ENCODE peak calls at places on chromosomes 13 and 19, in ten cellular contexts. One of them, this sample, is unnamed.

GRCh38 chr13:103161476-103161875 is 95.3 kb upstream of the SLC10A2 start:
- DNase-seq in stomach: no peak
- DNase-seq in prostate gland: no peak
- DNase-seq in ovary: no peak
- DNase-seq in upper lobe of left lung: no peak
- DNase-seq in gastrocnemius medialis: no peak
- DNase-seq in IMR-90: no peak
- DNase-seq in right lobe of liver: no peak
- DNase-seq in HCT116: no peak
- DNase-seq in breast epithelium: no peak
- DNase-seq in this sample: no peak

GRCh38 chr13:20191902-20192469 is 752 bp downstream of the GJB2 start:
- DNase-seq in stomach: peak
- DNase-seq in prostate gland: no peak
- DNase-seq in ovary: no peak
- DNase-seq in upper lobe of left lung: no peak
- DNase-seq in gastrocnemius medialis: no peak
- DNase-seq in IMR-90: no peak
- DNase-seq in right lobe of liver: peak
- DNase-seq in HCT116: no peak
- DNase-seq in breast epithelium: no peak
- DNase-seq in this sample: peak

GRCh38 chr19:792361-792885 is 4.8 kb upstream of the PTBP1 start:
- DNase-seq in stomach: no peak
- DNase-seq in prostate gland: no peak
- DNase-seq in ovary: no peak
- DNase-seq in upper lobe of left lung: no peak
- DNase-seq in gastrocnemius medialis: no peak
- DNase-seq in IMR-90: no peak
- DNase-seq in right lobe of liver: peak
- DNase-seq in HCT116: no peak
- DNase-seq in breast epithelium: no peak
- DNase-seq in this sample: no peak

GRCh38 chr13:106449096-106449495 is 86.4 kb downstream of the EFNB2 start:
- DNase-seq in stomach: no peak
- DNase-seq in prostate gland: no peak
- DNase-seq in ovary: no peak
- DNase-seq in upper lobe of left lung: no peak
- DNase-seq in gastrocnemius medialis: no peak
- DNase-seq in IMR-90: no peak
- DNase-seq in right lobe of liver: no peak
- DNase-seq in HCT116: no peak
- DNase-seq in breast epithelium: no peak
- DNase-seq in this sample: peak

GRCh38 chr19:58395220-58395978 is at the start of gene RNF225:
- DNase-seq in stomach: no peak
- DNase-seq in prostate gland: peak
- DNase-seq in ovary: no peak
- DNase-seq in upper lobe of left lung: peak
- DNase-seq in gastrocnemius medialis: no peak
- DNase-seq in IMR-90: no peak
- DNase-seq in right lobe of liver: no peak
- DNase-seq in HCT116: no peak
- DNase-seq in breast epithelium: peak
- DNase-seq in this sample: no peak

GRCh38 chr13:47594833-47595232 is 406.2 kb downstream of the SUCLA2 start:
- DNase-seq in stomach: no peak
- DNase-seq in prostate gland: no peak
- DNase-seq in ovary: no peak
- DNase-seq in upper lobe of left lung: no peak
- DNase-seq in gastrocnemius medialis: no peak
- DNase-seq in IMR-90: peak
- DNase-seq in right lobe of liver: no peak
- DNase-seq in HCT116: no peak
- DNase-seq in breast epithelium: no peak
- DNase-seq in this sample: no peak

GRCh38 chr13:66402071-66402470 is 828.1 kb downstream of the PCDH9 start:
- DNase-seq in stomach: no peak
- DNase-seq in prostate gland: no peak
- DNase-seq in ovary: no peak
- DNase-seq in upper lobe of left lung: no peak
- DNase-seq in gastrocnemius medialis: no peak
- DNase-seq in IMR-90: no peak
- DNase-seq in right lobe of liver: no peak
- DNase-seq in HCT116: no peak
- DNase-seq in breast epithelium: no peak
- DNase-seq in this sample: no peak

GRCh38 chr19:6226444-6227155 is 53.2 kb downstream of the MLLT1 start:
- DNase-seq in stomach: no peak
- DNase-seq in prostate gland: no peak
- DNase-seq in ovary: no peak
- DNase-seq in upper lobe of left lung: no peak
- DNase-seq in gastrocnemius medialis: no peak
- DNase-seq in IMR-90: no peak
- DNase-seq in right lobe of liver: no peak
- DNase-seq in HCT116: no peak
- DNase-seq in breast epithelium: no peak
- DNase-seq in this sample: no peak

GRCh38 chr19:41872775-41873647 is 4.1 kb upstream of the CD79A start:
- DNase-seq in stomach: peak
- DNase-seq in prostate gland: peak
- DNase-seq in ovary: no peak
- DNase-seq in upper lobe of left lung: peak
- DNase-seq in gastrocnemius medialis: no peak
- DNase-seq in IMR-90: peak
- DNase-seq in right lobe of liver: peak
- DNase-seq in HCT116: peak
- DNase-seq in breast epithelium: peak
- DNase-seq in this sample: no peak

GRCh38 chr19:38417544-38418506 is 8.2 kb downstream of the RASGRP4 start:
- DNase-seq in stomach: peak
- DNase-seq in prostate gland: no peak
- DNase-seq in ovary: no peak
- DNase-seq in upper lobe of left lung: peak
- DNase-seq in gastrocnemius medialis: peak
- DNase-seq in IMR-90: no peak
- DNase-seq in right lobe of liver: peak
- DNase-seq in HCT116: peak
- DNase-seq in breast epithelium: no peak
- DNase-seq in this sample: peak

GRCh38 chr13:29887030-29887557 is 36.7 kb upstream of the UBL3 start:
- DNase-seq in stomach: no peak
- DNase-seq in prostate gland: no peak
- DNase-seq in ovary: no peak
- DNase-seq in upper lobe of left lung: no peak
- DNase-seq in gastrocnemius medialis: no peak
- DNase-seq in IMR-90: peak
- DNase-seq in right lobe of liver: no peak
- DNase-seq in HCT116: no peak
- DNase-seq in breast epithelium: no peak
- DNase-seq in this sample: no peak

GRCh38 chr13:52738719-52739467 is 727 bp downstream of the CNMD start:
- DNase-seq in stomach: no peak
- DNase-seq in prostate gland: no peak
- DNase-seq in ovary: no peak
- DNase-seq in upper lobe of left lung: peak
- DNase-seq in gastrocnemius medialis: no peak
- DNase-seq in IMR-90: no peak
- DNase-seq in right lobe of liver: no peak
- DNase-seq in HCT116: no peak
- DNase-seq in breast epithelium: no peak
- DNase-seq in this sample: no peak

GRCh38 chr13:113654175-113654560 is 3.8 kb downstream of the ATP4B start:
- DNase-seq in stomach: no peak
- DNase-seq in prostate gland: no peak
- DNase-seq in ovary: peak
- DNase-seq in upper lobe of left lung: no peak
- DNase-seq in gastrocnemius medialis: no peak
- DNase-seq in IMR-90: no peak
- DNase-seq in right lobe of liver: no peak
- DNase-seq in HCT116: no peak
- DNase-seq in breast epithelium: no peak
- DNase-seq in this sample: peak

GRCh38 chr19:42569193-42569592 is 25.5 kb downstream of the CEACAM8 start:
- DNase-seq in stomach: no peak
- DNase-seq in prostate gland: no peak
- DNase-seq in ovary: no peak
- DNase-seq in upper lobe of left lung: no peak
- DNase-seq in gastrocnemius medialis: no peak
- DNase-seq in IMR-90: no peak
- DNase-seq in right lobe of liver: no peak
- DNase-seq in HCT116: no peak
- DNase-seq in breast epithelium: no peak
- DNase-seq in this sample: no peak

GRCh38 chr19:44954649-44955499 is at the start of gene CLPTM1:
- DNase-seq in stomach: peak
- DNase-seq in prostate gland: peak
- DNase-seq in ovary: peak
- DNase-seq in upper lobe of left lung: peak
- DNase-seq in gastrocnemius medialis: peak
- DNase-seq in IMR-90: peak
- DNase-seq in right lobe of liver: peak
- DNase-seq in HCT116: peak
- DNase-seq in breast epithelium: peak
- DNase-seq in this sample: peak
- TF ChIP-seq POLR2A in stomach: no peak
- TF ChIP-seq POLR2A in prostate gland: peak
- TF ChIP-seq POLR2A in ovary: peak
- TF ChIP-seq POLR2A in upper lobe of left lung: peak
- TF ChIP-seq POLR2A in gastrocnemius medialis: peak
- TF ChIP-seq POLR2A in IMR-90: peak
- TF ChIP-seq POLR2A in right lobe of liver: peak
- TF ChIP-seq POLR2A in HCT116: peak
- TF ChIP-seq POLR2A in breast epithelium: peak
- TF ChIP-seq POLR2A in this sample: no peak

GRCh38 chr13:37139356-37139755 is 33.9 kb upstream of the CSNK1A1L start:
- DNase-seq in stomach: no peak
- DNase-seq in prostate gland: no peak
- DNase-seq in ovary: no peak
- DNase-seq in upper lobe of left lung: no peak
- DNase-seq in gastrocnemius medialis: no peak
- DNase-seq in IMR-90: no peak
- DNase-seq in right lobe of liver: no peak
- DNase-seq in HCT116: no peak
- DNase-seq in breast epithelium: no peak
- DNase-seq in this sample: no peak

GRCh38 chr13:37136187-37136586 is 30.7 kb upstream of the CSNK1A1L start:
- DNase-seq in stomach: no peak
- DNase-seq in prostate gland: no peak
- DNase-seq in ovary: no peak
- DNase-seq in upper lobe of left lung: no peak
- DNase-seq in gastrocnemius medialis: no peak
- DNase-seq in IMR-90: peak
- DNase-seq in right lobe of liver: no peak
- DNase-seq in HCT116: no peak
- DNase-seq in breast epithelium: no peak
- DNase-seq in this sample: no peak

GRCh38 chr13:37138917-37139316 is 33.5 kb upstream of the CSNK1A1L start:
- DNase-seq in stomach: no peak
- DNase-seq in prostate gland: no peak
- DNase-seq in ovary: no peak
- DNase-seq in upper lobe of left lung: no peak
- DNase-seq in gastrocnemius medialis: no peak
- DNase-seq in IMR-90: no peak
- DNase-seq in right lobe of liver: no peak
- DNase-seq in HCT116: no peak
- DNase-seq in breast epithelium: no peak
- DNase-seq in this sample: no peak

GRCh38 chr13:37136633-37137032 is 31.2 kb upstream of the CSNK1A1L start:
- DNase-seq in stomach: no peak
- DNase-seq in prostate gland: no peak
- DNase-seq in ovary: no peak
- DNase-seq in upper lobe of left lung: no peak
- DNase-seq in gastrocnemius medialis: no peak
- DNase-seq in IMR-90: no peak
- DNase-seq in right lobe of liver: no peak
- DNase-seq in HCT116: no peak
- DNase-seq in breast epithelium: no peak
- DNase-seq in this sample: no peak

GRCh38 chr13:37138169-37138568 is 32.7 kb upstream of the CSNK1A1L start:
- DNase-seq in stomach: no peak
- DNase-seq in prostate gland: no peak
- DNase-seq in ovary: no peak
- DNase-seq in upper lobe of left lung: no peak
- DNase-seq in gastrocnemius medialis: no peak
- DNase-seq in IMR-90: no peak
- DNase-seq in right lobe of liver: no peak
- DNase-seq in HCT116: peak
- DNase-seq in breast epithelium: no peak
- DNase-seq in this sample: no peak
- H3K4me3 ChIP-seq in stomach: no peak
- H3K4me3 ChIP-seq in prostate gland: no peak
- H3K4me3 ChIP-seq in ovary: no peak
- H3K4me3 ChIP-seq in upper lobe of left lung: no peak
- H3K4me3 ChIP-seq in gastrocnemius medialis: no peak
- H3K4me3 ChIP-seq in IMR-90: no peak
- H3K4me3 ChIP-seq in right lobe of liver: no peak
- H3K4me3 ChIP-seq in HCT116: no peak
- H3K4me3 ChIP-seq in breast epithelium: no peak
- H3K4me3 ChIP-seq in this sample: no peak

DNA sequence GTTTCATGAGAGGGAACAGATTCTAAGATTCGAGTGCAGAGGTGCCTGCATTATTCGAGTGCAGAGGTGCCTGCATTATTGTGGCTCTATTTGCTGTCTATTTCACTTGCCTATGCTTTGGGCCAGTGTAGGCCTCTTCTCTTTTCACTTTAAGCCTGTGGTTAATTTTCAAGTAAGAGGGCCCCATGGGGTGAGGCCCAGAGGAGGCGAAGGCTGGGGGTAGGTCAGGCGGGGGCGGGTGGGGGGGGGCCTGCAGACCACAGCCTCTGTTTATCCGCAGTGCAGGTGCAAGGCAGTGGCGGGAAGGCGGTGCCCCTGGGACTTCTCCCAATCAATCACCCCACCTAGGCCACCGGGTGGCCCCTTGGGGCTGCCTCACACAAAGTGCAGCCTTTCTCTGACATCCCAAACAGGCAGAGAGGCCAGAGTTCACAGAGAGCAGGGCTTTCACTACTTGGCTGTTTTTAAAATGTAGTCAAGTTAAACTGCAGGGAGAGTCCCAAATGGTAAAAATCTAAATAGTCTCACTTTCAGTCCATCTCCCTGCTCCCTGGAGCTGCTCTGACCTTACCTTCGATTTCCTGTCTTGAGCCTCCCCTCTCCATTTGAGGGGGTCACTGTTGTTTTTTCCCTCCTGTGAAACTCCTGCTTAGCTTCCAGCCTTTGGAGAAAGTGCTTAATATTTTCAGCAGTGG is 249.1 kb downstream of the DLEU7 start:
- DNase-seq in stomach: no peak
- DNase-seq in prostate gland: no peak
- DNase-seq in ovary: no peak
- DNase-seq in upper lobe of left lung: peak
- DNase-seq in gastrocnemius medialis: no peak
- DNase-seq in IMR-90: no peak
- DNase-seq in right lobe of liver: no peak
- DNase-seq in HCT116: no peak
- DNase-seq in breast epithelium: no peak
- DNase-seq in this sample: no peak
- TF ChIP-seq CTCF in stomach: no peak
- TF ChIP-seq CTCF in prostate gland: no peak
- TF ChIP-seq CTCF in ovary: no peak
- TF ChIP-seq CTCF in upper lobe of left lung: no peak
- TF ChIP-seq CTCF in gastrocnemius medialis: no peak
- TF ChIP-seq CTCF in IMR-90: no peak
- TF ChIP-seq CTCF in right lobe of liver: no peak
- TF ChIP-seq CTCF in HCT116: no peak
- TF ChIP-seq CTCF in breast epithelium: no peak
- TF ChIP-seq CTCF in this sample: no peak

GRCh38 chr19:53132231-53132991 is at the start of gene ZNF415:
- DNase-seq in stomach: peak
- DNase-seq in prostate gland: peak
- DNase-seq in ovary: peak
- DNase-seq in upper lobe of left lung: peak
- DNase-seq in gastrocnemius medialis: peak
- DNase-seq in IMR-90: peak
- DNase-seq in right lobe of liver: peak
- DNase-seq in HCT116: no peak
- DNase-seq in breast epithelium: peak
- DNase-seq in this sample: peak
- TF ChIP-seq POLR2A in stomach: no peak
- TF ChIP-seq POLR2A in prostate gland: peak
- TF ChIP-seq POLR2A in ovary: no peak
- TF ChIP-seq POLR2A in upper lobe of left lung: no peak
- TF ChIP-seq POLR2A in gastrocnemius medialis: peak
- TF ChIP-seq POLR2A in IMR-90: no peak
- TF ChIP-seq POLR2A in right lobe of liver: no peak
- TF ChIP-seq POLR2A in HCT116: no peak
- TF ChIP-seq POLR2A in breast epithelium: no peak
- TF ChIP-seq POLR2A in this sample: no peak